ENCODE peak calls at places on chromosome 3, in five cellular contexts. One of them, this sample, is unnamed.

GRCh38 chr3:94081880-94082279 is 19.0 kb downstream of the NSUN3 start:
- DNase-seq in SK-N-SH: no peak
- DNase-seq in BJ: no peak
- DNase-seq in A673: no peak
- DNase-seq in GM12878: no peak
- DNase-seq in this sample: no peak

GRCh38 chr3:100063929-100064461 is 50.3 kb downstream of the FILIP1L start:
- DNase-seq in SK-N-SH: no peak
- DNase-seq in GM12878: no peak
- DNase-seq in A673: no peak
- DNase-seq in BJ: no peak
- DNase-seq in this sample: no peak

GRCh38 chr3:30368978-30369377 is 237.4 kb upstream of the TGFBR2 start:
- DNase-seq in BJ: peak
- DNase-seq in GM12878: no peak
- DNase-seq in A673: peak
- DNase-seq in SK-N-SH: no peak
- DNase-seq in this sample: no peak

GRCh38 chr3:150743508-150743907 is 19.5 kb downstream of the SIAH2 start:
- DNase-seq in GM12878: no peak
- DNase-seq in A673: no peak
- DNase-seq in BJ: no peak
- DNase-seq in SK-N-SH: no peak
- DNase-seq in this sample: no peak

GRCh38 chr3:20066848-20067617 is 26.8 kb downstream of the KAT2B start:
- DNase-seq in SK-N-SH: no peak
- DNase-seq in A673: peak
- DNase-seq in BJ: peak
- DNase-seq in GM12878: no peak
- DNase-seq in this sample: no peak

GRCh38 chr3:196708467-196708866 is 3.6 kb downstream of the CEP19 start:
- DNase-seq in A673: peak
- DNase-seq in BJ: no peak
- DNase-seq in SK-N-SH: no peak
- DNase-seq in GM12878: no peak
- DNase-seq in this sample: no peak

GRCh38 chr3:100042144-100042543 is 72.2 kb downstream of the FILIP1L start:
- DNase-seq in SK-N-SH: peak
- DNase-seq in GM12878: no peak
- DNase-seq in A673: no peak
- DNase-seq in BJ: peak
- DNase-seq in this sample: no peak

GRCh38 chr3:198079771-198080520 is 119.9 kb downstream of the LMLN start:
- DNase-seq in BJ: no peak
- DNase-seq in A673: peak
- DNase-seq in SK-N-SH: no peak
- DNase-seq in GM12878: no peak
- DNase-seq in this sample: no peak

GRCh38 chr3:87792532-87793321 is 266.1 kb downstream of the CGGBP1 start:
- DNase-seq in A673: peak
- DNase-seq in GM12878: no peak
- DNase-seq in SK-N-SH: peak
- DNase-seq in BJ: no peak
- DNase-seq in this sample: no peak

GRCh38 chr3:185658504-185658912 is 72.4 kb downstream of the SENP2 start:
- DNase-seq in GM12878: no peak
- DNase-seq in BJ: peak
- DNase-seq in SK-N-SH: no peak
- DNase-seq in A673: peak
- DNase-seq in this sample: no peak

GRCh38 chr3:44117239-44117638 is 124.4 kb upstream of the TOPAZ1 start:
- DNase-seq in GM12878: no peak
- DNase-seq in BJ: no peak
- DNase-seq in SK-N-SH: no peak
- DNase-seq in A673: no peak
- DNase-seq in this sample: no peak

GRCh38 chr3:5017953-5018531 is 38.8 kb downstream of the BHLHE40 start:
- DNase-seq in GM12878: no peak
- DNase-seq in A673: no peak
- DNase-seq in SK-N-SH: no peak
- DNase-seq in BJ: no peak
- DNase-seq in this sample: no peak

GRCh38 chr3:98679986-98680385 is 83.2 kb upstream of the ST3GAL6 start:
- DNase-seq in SK-N-SH: no peak
- DNase-seq in A673: no peak
- DNase-seq in GM12878: no peak
- DNase-seq in BJ: no peak
- DNase-seq in this sample: no peak

GRCh38 chr3:119743921-119744320 is 38.0 kb upstream of the NR1I2 start:
- DNase-seq in BJ: no peak
- DNase-seq in A673: no peak
- DNase-seq in GM12878: no peak
- DNase-seq in SK-N-SH: no peak
- DNase-seq in this sample: no peak

GRCh38 chr3:150223090-150223489 is 185.0 kb upstream of the TSC22D2 start:
- DNase-seq in BJ: no peak
- DNase-seq in GM12878: no peak
- DNase-seq in A673: no peak
- DNase-seq in SK-N-SH: no peak
- DNase-seq in this sample: no peak

GRCh38 chr3:193872265-193872753 is 263.6 kb upstream of the HES1 start:
- DNase-seq in BJ: peak
- DNase-seq in SK-N-SH: peak
- DNase-seq in A673: no peak
- DNase-seq in GM12878: no peak
- DNase-seq in this sample: no peak

GRCh38 chr3:98555025-98555379 is 23.2 kb downstream of the GPR15 start:
- DNase-seq in GM12878: no peak
- DNase-seq in SK-N-SH: no peak
- DNase-seq in BJ: no peak
- DNase-seq in A673: no peak
- DNase-seq in this sample: no peak

DNA sequence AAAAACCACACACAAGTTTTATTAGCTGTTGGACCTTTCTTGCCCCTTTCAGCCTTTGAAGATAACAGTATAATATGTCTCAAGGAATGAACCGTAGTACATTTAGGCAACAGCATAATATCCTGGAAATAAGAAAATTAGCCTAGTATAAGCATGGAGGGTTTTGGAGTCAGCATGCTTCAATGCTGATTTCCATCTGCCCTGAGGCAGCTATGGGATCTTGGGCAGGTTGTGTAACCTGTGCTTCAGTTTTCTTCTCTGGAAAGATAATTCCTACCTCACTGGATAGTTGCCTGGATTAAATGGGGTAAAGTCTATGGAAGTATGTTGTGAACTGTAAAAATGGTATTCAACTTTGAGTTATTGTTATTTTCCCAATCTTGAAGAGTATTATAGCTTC is 1.6 kb downstream of the DHX30 start:
- DNase-seq in BJ: no peak
- DNase-seq in GM12878: no peak
- DNase-seq in A673: no peak
- DNase-seq in SK-N-SH: no peak
- DNase-seq in this sample: no peak
- H3K4me3 ChIP-seq in BJ: no peak
- H3K4me3 ChIP-seq in GM12878: peak
- H3K4me3 ChIP-seq in A673: peak
- H3K4me3 ChIP-seq in SK-N-SH: no peak
- H3K4me3 ChIP-seq in this sample: no peak

DNA sequence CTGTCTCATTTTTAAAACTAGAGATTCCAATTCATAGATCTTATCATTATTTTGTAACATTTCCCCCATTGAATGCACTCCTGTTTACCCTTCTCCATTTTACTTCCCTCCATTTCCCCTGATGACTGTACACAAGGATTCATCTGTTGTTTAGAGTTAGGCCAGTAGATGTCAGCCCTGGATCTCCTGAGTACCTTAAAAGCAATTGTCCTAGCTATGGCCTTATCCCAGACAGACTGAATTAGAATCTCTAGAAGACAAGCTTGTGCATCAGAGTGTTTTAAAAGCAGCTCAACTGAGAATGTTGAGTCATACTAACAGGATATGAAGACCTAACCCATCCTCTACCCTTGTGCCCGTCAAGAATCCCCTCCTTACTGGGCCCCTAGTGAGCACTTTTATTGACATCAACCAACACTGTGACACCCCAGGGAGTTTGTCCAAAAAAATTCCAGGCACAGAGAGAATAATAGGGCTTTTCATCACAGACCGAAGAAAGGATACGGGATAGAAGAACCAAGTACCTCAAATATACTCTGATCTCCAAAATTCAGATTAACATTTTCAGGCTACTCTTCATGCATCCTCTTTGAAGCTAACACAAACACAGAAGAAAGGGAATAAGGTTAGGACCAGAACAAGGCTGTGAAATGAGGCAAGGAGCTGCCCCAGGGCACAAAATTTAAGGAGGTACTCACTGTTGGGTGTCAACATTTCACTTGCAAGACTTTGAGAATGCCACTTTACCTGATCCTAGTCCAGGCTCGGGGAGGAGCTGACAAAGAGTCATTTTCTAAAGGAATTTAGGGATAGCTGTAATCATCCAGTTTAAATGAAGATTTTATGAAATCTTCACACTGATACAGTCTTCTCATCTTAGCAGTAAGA is 17.1 kb downstream of the ZBED2 start:
- DNase-seq in GM12878: peak
- DNase-seq in BJ: peak
- DNase-seq in SK-N-SH: peak
- DNase-seq in A673: peak
- DNase-seq in this sample: peak
- TF ChIP-seq CTCF in GM12878: peak
- TF ChIP-seq CTCF in BJ: peak
- TF ChIP-seq CTCF in SK-N-SH: peak
- TF ChIP-seq CTCF in A673: peak
- TF ChIP-seq CTCF in this sample: peak

DNA sequence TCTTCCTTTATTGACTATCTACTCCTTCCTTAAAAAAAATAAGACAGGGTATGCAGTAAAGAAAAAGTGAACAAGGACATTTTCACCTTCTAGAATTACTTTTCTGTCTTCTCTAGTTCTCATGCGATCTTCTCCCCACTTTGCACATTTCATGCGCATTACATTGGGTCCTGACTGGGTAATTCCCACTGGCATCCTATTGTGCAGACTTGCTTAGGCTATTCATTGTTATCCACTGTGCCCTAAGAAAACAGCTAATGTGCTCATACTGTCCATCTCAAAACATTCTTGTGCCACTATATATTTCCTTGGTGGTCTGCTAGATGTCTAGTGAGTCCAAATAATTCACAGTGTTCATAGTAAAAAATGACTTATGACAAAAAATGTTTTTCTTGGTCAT is 447.4 kb upstream of the ROBO1 start:
- DNase-seq in BJ: no peak
- DNase-seq in GM12878: no peak
- DNase-seq in SK-N-SH: no peak
- DNase-seq in A673: no peak
- DNase-seq in this sample: no peak
- H3K4me3 ChIP-seq in BJ: no peak
- H3K4me3 ChIP-seq in GM12878: no peak
- H3K4me3 ChIP-seq in SK-N-SH: no peak
- H3K4me3 ChIP-seq in A673: no peak
- H3K4me3 ChIP-seq in this sample: no peak

GRCh38 chr3:52339612-52340011 is 23.5 kb downstream of the DNAH1 start:
- DNase-seq in A673: peak
- DNase-seq in GM12878: peak
- DNase-seq in BJ: peak
- DNase-seq in SK-N-SH: peak
- DNase-seq in this sample: peak
- TF ChIP-seq CTCF in A673: peak
- TF ChIP-seq CTCF in GM12878: peak
- TF ChIP-seq CTCF in BJ: peak
- TF ChIP-seq CTCF in SK-N-SH: peak
- TF ChIP-seq CTCF in this sample: peak

DNA sequence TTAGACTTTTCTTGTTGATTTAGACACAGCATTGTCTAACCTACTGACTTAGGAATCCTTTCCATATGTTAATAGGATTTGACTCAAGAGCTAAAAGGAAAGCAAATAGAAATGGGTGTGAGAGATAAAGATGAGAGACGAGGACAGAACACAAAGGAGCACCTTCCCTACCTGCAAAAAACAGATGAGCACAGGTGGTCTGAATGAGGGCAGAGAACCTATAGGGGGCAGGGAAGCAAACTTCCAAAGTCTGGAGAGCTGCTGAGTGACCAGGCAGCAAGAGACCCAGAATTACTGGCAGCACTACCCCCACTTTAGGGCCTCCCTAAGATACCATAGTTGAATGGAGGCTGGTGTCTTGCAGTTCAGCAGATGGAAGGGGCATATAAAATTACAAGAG is 98.1 kb upstream of the CTNNB1 start:
- DNase-seq in SK-N-SH: no peak
- DNase-seq in GM12878: no peak
- DNase-seq in BJ: no peak
- DNase-seq in A673: no peak
- DNase-seq in this sample: no peak
- H3K4me3 ChIP-seq in SK-N-SH: no peak
- H3K4me3 ChIP-seq in GM12878: no peak
- H3K4me3 ChIP-seq in BJ: no peak
- H3K4me3 ChIP-seq in A673: no peak
- H3K4me3 ChIP-seq in this sample: no peak

GRCh38 chr3:112640864-112641751 is at the start of gene CCDC80:
- DNase-seq in BJ: peak
- DNase-seq in GM12878: no peak
- DNase-seq in SK-N-SH: no peak
- DNase-seq in A673: peak
- DNase-seq in this sample: no peak

GRCh38 chr3:112640333-112640863 is 545 bp downstream of the CCDC80 start:
- DNase-seq in SK-N-SH: peak
- DNase-seq in A673: peak
- DNase-seq in GM12878: no peak
- DNase-seq in BJ: peak
- DNase-seq in this sample: no peak

GRCh38 chr3:112639451-112640332 is 1.3 kb downstream of the CCDC80 start:
- DNase-seq in A673: no peak
- DNase-seq in SK-N-SH: no peak
- DNase-seq in GM12878: no peak
- DNase-seq in BJ: no peak
- DNase-seq in this sample: no peak

GRCh38 chr3:112637700-112638099 is 3.2 kb downstream of the CCDC80 start:
- DNase-seq in SK-N-SH: no peak
- DNase-seq in GM12878: no peak
- DNase-seq in BJ: no peak
- DNase-seq in A673: no peak
- DNase-seq in this sample: no peak

GRCh38 chr3:112638327-112639020 is 2.5 kb downstream of the CCDC80 start:
- DNase-seq in SK-N-SH: no peak
- DNase-seq in GM12878: no peak
- DNase-seq in A673: no peak
- DNase-seq in BJ: no peak
- DNase-seq in this sample: no peak
- TF ChIP-seq CTCF in SK-N-SH: no peak
- TF ChIP-seq CTCF in GM12878: no peak
- TF ChIP-seq CTCF in A673: no peak
- TF ChIP-seq CTCF in BJ: no peak
- TF ChIP-seq CTCF in this sample: no peak